ENCODE peak calls at places on chromosomes 4 and X, in seven cellular contexts. One of them, this sample, is unnamed.
A peak's percentile ranks its signal among the peaks of the same experiment; 100 is the strongest.

GRCh38 chr4:76420311-76420710 is 630 bp downstream of the CCDC158 start:
- DNase-seq in tibial nerve: no peak
- DNase-seq in H7: no peak
- DNase-seq in lower leg skin: no peak
- DNase-seq in LHCN-M2: no peak
- DNase-seq in NCI-H1092 treated with DMSO at 0.1 percent for 48 hours: no peak
- DNase-seq in renal cortical epithelial cell: no peak
- DNase-seq in this sample: no peak

GRCh38 chrX:136204571-136204970 is 46.6 kb downstream of the MAP7D3 start:
- DNase-seq in tibial nerve: no peak
- DNase-seq in H7: no peak
- DNase-seq in lower leg skin: peak; percentile 49
- DNase-seq in LHCN-M2: peak; percentile 70
- DNase-seq in NCI-H1092 treated with DMSO at 0.1 percent for 48 hours: no peak
- DNase-seq in renal cortical epithelial cell: peak; percentile 64
- DNase-seq in this sample: no peak

GRCh38 chrX:25144043-25144940 is 128.5 kb upstream of the ARX start:
- DNase-seq in tibial nerve: peak; percentile 49
- DNase-seq in H7: peak; percentile 39
- DNase-seq in lower leg skin: peak; percentile 26
- DNase-seq in LHCN-M2: peak; percentile 19
- DNase-seq in NCI-H1092 treated with DMSO at 0.1 percent for 48 hours: peak; percentile 41
- DNase-seq in renal cortical epithelial cell: peak; percentile 27
- DNase-seq in this sample: no peak

GRCh38 chrX:31547416-31547815 is 475.6 kb upstream of the FTHL17 start:
- DNase-seq in tibial nerve: no peak
- DNase-seq in H7: no peak
- DNase-seq in lower leg skin: no peak
- DNase-seq in LHCN-M2: peak; percentile 66
- DNase-seq in NCI-H1092 treated with DMSO at 0.1 percent for 48 hours: no peak
- DNase-seq in renal cortical epithelial cell: no peak
- DNase-seq in this sample: no peak

GRCh38 chr4:184097240-184097619 is 120.4 kb downstream of the ENPP6 start:
- DNase-seq in tibial nerve: peak; percentile 40
- DNase-seq in H7: peak; percentile 89
- DNase-seq in lower leg skin: peak; percentile 34
- DNase-seq in LHCN-M2: no peak
- DNase-seq in NCI-H1092 treated with DMSO at 0.1 percent for 48 hours: no peak
- DNase-seq in renal cortical epithelial cell: no peak
- DNase-seq in this sample: no peak

GRCh38 chr4:185134176-185134869 is 8.7 kb upstream of the SLC25A4 start:
- DNase-seq in tibial nerve: no peak
- DNase-seq in H7: peak; percentile 68
- DNase-seq in lower leg skin: no peak
- DNase-seq in LHCN-M2: peak; percentile 44
- DNase-seq in NCI-H1092 treated with DMSO at 0.1 percent for 48 hours: peak; percentile 41
- DNase-seq in renal cortical epithelial cell: peak; percentile 56
- DNase-seq in this sample: no peak

GRCh38 chr4:114264877-114265291 is 285.4 kb upstream of the ARSJ start:
- DNase-seq in tibial nerve: no peak
- DNase-seq in H7: no peak
- DNase-seq in lower leg skin: no peak
- DNase-seq in LHCN-M2: peak; percentile 48
- DNase-seq in NCI-H1092 treated with DMSO at 0.1 percent for 48 hours: no peak
- DNase-seq in renal cortical epithelial cell: peak; percentile 91
- DNase-seq in this sample: no peak

GRCh38 chrX:129346574-129346973 is 176.7 kb downstream of the SMARCA1 start:
- DNase-seq in tibial nerve: no peak
- DNase-seq in H7: no peak
- DNase-seq in lower leg skin: no peak
- DNase-seq in LHCN-M2: no peak
- DNase-seq in NCI-H1092 treated with DMSO at 0.1 percent for 48 hours: no peak
- DNase-seq in renal cortical epithelial cell: no peak
- DNase-seq in this sample: no peak

GRCh38 chr4:112348488-112349158 is 51.5 kb downstream of the ALPK1 start:
- DNase-seq in tibial nerve: no peak
- DNase-seq in H7: peak; percentile 66
- DNase-seq in lower leg skin: peak; percentile 42
- DNase-seq in LHCN-M2: peak; percentile 83
- DNase-seq in NCI-H1092 treated with DMSO at 0.1 percent for 48 hours: peak; percentile 95
- DNase-seq in renal cortical epithelial cell: peak; percentile 48
- DNase-seq in this sample: peak; percentile 93

GRCh38 chr4:118989098-118990080 is 100.7 kb downstream of the SYNPO2 start:
- DNase-seq in tibial nerve: no peak
- DNase-seq in H7: no peak
- DNase-seq in lower leg skin: peak; percentile 71
- DNase-seq in LHCN-M2: peak; percentile 91
- DNase-seq in NCI-H1092 treated with DMSO at 0.1 percent for 48 hours: no peak
- DNase-seq in renal cortical epithelial cell: peak; percentile 73
- DNase-seq in this sample: peak; percentile 91

GRCh38 chr4:6682862-6683590 is 10.7 kb upstream of the S100P start:
- DNase-seq in tibial nerve: no peak
- DNase-seq in H7: no peak
- DNase-seq in lower leg skin: no peak
- DNase-seq in LHCN-M2: no peak
- DNase-seq in NCI-H1092 treated with DMSO at 0.1 percent for 48 hours: no peak
- DNase-seq in renal cortical epithelial cell: no peak
- DNase-seq in this sample: no peak

GRCh38 chr4:7295201-7295916 is 103.0 kb downstream of the SORCS2 start:
- DNase-seq in tibial nerve: peak; percentile 49
- DNase-seq in H7: no peak
- DNase-seq in lower leg skin: no peak
- DNase-seq in LHCN-M2: no peak
- DNase-seq in NCI-H1092 treated with DMSO at 0.1 percent for 48 hours: peak; percentile 67
- DNase-seq in renal cortical epithelial cell: no peak
- DNase-seq in this sample: no peak

GRCh38 chr4:23881674-23882337 is 8.0 kb downstream of the PPARGC1A start:
- DNase-seq in tibial nerve: no peak
- DNase-seq in H7: no peak
- DNase-seq in lower leg skin: no peak
- DNase-seq in LHCN-M2: no peak
- DNase-seq in NCI-H1092 treated with DMSO at 0.1 percent for 48 hours: no peak
- DNase-seq in renal cortical epithelial cell: peak; percentile 81
- DNase-seq in this sample: no peak

GRCh38 chr4:40940317-40940720 is 190.6 kb downstream of the NSUN7 start:
- DNase-seq in tibial nerve: peak; percentile 72
- DNase-seq in H7: no peak
- DNase-seq in lower leg skin: no peak
- DNase-seq in LHCN-M2: no peak
- DNase-seq in NCI-H1092 treated with DMSO at 0.1 percent for 48 hours: no peak
- DNase-seq in renal cortical epithelial cell: no peak
- DNase-seq in this sample: no peak

GRCh38 chr4:127505203-127505602 is 127.6 kb upstream of the INTU start:
- DNase-seq in tibial nerve: no peak
- DNase-seq in H7: no peak
- DNase-seq in lower leg skin: no peak
- DNase-seq in LHCN-M2: peak; percentile 31
- DNase-seq in NCI-H1092 treated with DMSO at 0.1 percent for 48 hours: peak; percentile 49
- DNase-seq in renal cortical epithelial cell: peak; percentile 74
- DNase-seq in this sample: no peak

GRCh38 chrX:40389555-40389954 is 191.2 kb upstream of the ATP6AP2 start:
- DNase-seq in tibial nerve: no peak
- DNase-seq in H7: no peak
- DNase-seq in lower leg skin: no peak
- DNase-seq in LHCN-M2: no peak
- DNase-seq in NCI-H1092 treated with DMSO at 0.1 percent for 48 hours: no peak
- DNase-seq in renal cortical epithelial cell: no peak
- DNase-seq in this sample: no peak

GRCh38 chrX:141733371-141733770 is 34.8 kb upstream of the SPANXD start:
- DNase-seq in tibial nerve: no peak
- DNase-seq in H7: no peak
- DNase-seq in lower leg skin: no peak
- DNase-seq in LHCN-M2: peak; percentile 5
- DNase-seq in NCI-H1092 treated with DMSO at 0.1 percent for 48 hours: no peak
- DNase-seq in renal cortical epithelial cell: no peak
- DNase-seq in this sample: no peak

GRCh38 chr4:8225704-8226443 is 26.8 kb downstream of the SH3TC1 start:
- DNase-seq in tibial nerve: no peak
- DNase-seq in H7: peak; percentile 86
- DNase-seq in lower leg skin: no peak
- DNase-seq in LHCN-M2: no peak
- DNase-seq in NCI-H1092 treated with DMSO at 0.1 percent for 48 hours: peak; percentile 84
- DNase-seq in renal cortical epithelial cell: no peak
- DNase-seq in this sample: no peak

GRCh38 chr4:47705326-47705981 is 132.4 kb downstream of the CORIN start:
- DNase-seq in tibial nerve: no peak
- DNase-seq in H7: peak; percentile 22
- DNase-seq in lower leg skin: no peak
- DNase-seq in LHCN-M2: peak; percentile 29
- DNase-seq in NCI-H1092 treated with DMSO at 0.1 percent for 48 hours: peak; percentile 51
- DNase-seq in renal cortical epithelial cell: peak; percentile 52
- DNase-seq in this sample: no peak

GRCh38 chrX:112851806-112852205 is 11.2 kb upstream of the AMOT start:
- DNase-seq in tibial nerve: no peak
- DNase-seq in H7: no peak
- DNase-seq in lower leg skin: no peak
- DNase-seq in LHCN-M2: no peak
- DNase-seq in NCI-H1092 treated with DMSO at 0.1 percent for 48 hours: no peak
- DNase-seq in renal cortical epithelial cell: peak; percentile 63
- DNase-seq in this sample: no peak

GRCh38 chr4:97587912-97588311 is 555.4 kb downstream of the STPG2 start:
- DNase-seq in tibial nerve: no peak
- DNase-seq in H7: no peak
- DNase-seq in lower leg skin: no peak
- DNase-seq in LHCN-M2: peak; percentile 2
- DNase-seq in NCI-H1092 treated with DMSO at 0.1 percent for 48 hours: no peak
- DNase-seq in renal cortical epithelial cell: peak; percentile 3
- DNase-seq in this sample: no peak

GRCh38 chr4:79864470-79865190 is 208.4 kb downstream of the ANTXR2 start:
- DNase-seq in tibial nerve: no peak
- DNase-seq in H7: no peak
- DNase-seq in lower leg skin: no peak
- DNase-seq in LHCN-M2: peak; percentile 15
- DNase-seq in NCI-H1092 treated with DMSO at 0.1 percent for 48 hours: peak; percentile 80
- DNase-seq in renal cortical epithelial cell: no peak
- DNase-seq in this sample: no peak

GRCh38 chr4:14117575-14118228 is 490.2 kb upstream of the BOD1L1 start:
- DNase-seq in tibial nerve: no peak
- DNase-seq in H7: no peak
- DNase-seq in lower leg skin: no peak
- DNase-seq in LHCN-M2: no peak
- DNase-seq in NCI-H1092 treated with DMSO at 0.1 percent for 48 hours: no peak
- DNase-seq in renal cortical epithelial cell: no peak
- DNase-seq in this sample: no peak

GRCh38 chrX:3167771-3168170 is 126.5 kb downstream of the ARSF start:
- DNase-seq in tibial nerve: no peak
- DNase-seq in H7: no peak
- DNase-seq in lower leg skin: no peak
- DNase-seq in LHCN-M2: no peak
- DNase-seq in NCI-H1092 treated with DMSO at 0.1 percent for 48 hours: no peak
- DNase-seq in renal cortical epithelial cell: no peak
- DNase-seq in this sample: no peak

GRCh38 chr4:140152015-140152703 is 1.8 kb downstream of the MAML3 start:
- DNase-seq in tibial nerve: peak; percentile 27
- DNase-seq in H7: peak; percentile 92
- DNase-seq in lower leg skin: peak; percentile 54
- DNase-seq in LHCN-M2: no peak
- DNase-seq in NCI-H1092 treated with DMSO at 0.1 percent for 48 hours: peak; percentile 87
- DNase-seq in renal cortical epithelial cell: no peak
- DNase-seq in this sample: peak; percentile 94

GRCh38 chr4:118816538-118817177 is 19.3 kb downstream of the SEC24D start:
- DNase-seq in tibial nerve: no peak
- DNase-seq in H7: no peak
- DNase-seq in lower leg skin: no peak
- DNase-seq in LHCN-M2: peak; percentile 36
- DNase-seq in NCI-H1092 treated with DMSO at 0.1 percent for 48 hours: no peak
- DNase-seq in renal cortical epithelial cell: no peak
- DNase-seq in this sample: no peak

GRCh38 chrX:70132877-70133302 is 357 bp upstream of the IGBP1 start:
- DNase-seq in tibial nerve: no peak
- DNase-seq in H7: no peak
- DNase-seq in lower leg skin: no peak
- DNase-seq in LHCN-M2: no peak
- DNase-seq in NCI-H1092 treated with DMSO at 0.1 percent for 48 hours: no peak
- DNase-seq in renal cortical epithelial cell: peak; percentile 10
- DNase-seq in this sample: no peak

GRCh38 chrX:45889471-45889870 is 655.8 kb downstream of the ZNF674 start:
- DNase-seq in tibial nerve: no peak
- DNase-seq in H7: no peak
- DNase-seq in lower leg skin: no peak
- DNase-seq in LHCN-M2: peak; percentile 42
- DNase-seq in NCI-H1092 treated with DMSO at 0.1 percent for 48 hours: no peak
- DNase-seq in renal cortical epithelial cell: no peak
- DNase-seq in this sample: no peak

GRCh38 chr4:7581477-7581876 is 146.7 kb upstream of the PSAPL1 start:
- DNase-seq in tibial nerve: no peak
- DNase-seq in H7: peak; percentile 87
- DNase-seq in lower leg skin: no peak
- DNase-seq in LHCN-M2: peak; percentile 5
- DNase-seq in NCI-H1092 treated with DMSO at 0.1 percent for 48 hours: no peak
- DNase-seq in renal cortical epithelial cell: no peak
- DNase-seq in this sample: no peak

This sample was measured in esophagus muscularis mucosa.